ENCODE peak calls at places on chromosomes 13 and 19, in ten cellular contexts. J is endodermal cell; E is AG04450; R is effector memory CD4-positive, alpha-beta T cell; M is RWPE2; O is left lung; V is heart left ventricle; B is upper lobe of right lung; W is body of pancreas; G is heart right ventricle. I is an unnamed sample.

GRCh38 chr19:46571495-46571894 is 29.6 kb upstream of the CALM3 start:
- DNase-seq in J (peak; percentile 92), E (no peak), R (no peak), M (no peak), O (no peak), V (no peak), B (no peak), W (peak; percentile 11), G (no peak), I (peak; percentile 73)

GRCh38 chr19:2259331-2259730 is 3.1 kb upstream of the JSRP1 start:
- DNase-seq in J (no peak), E (no peak), R (no peak), M (no peak), O (no peak), V (no peak), B (no peak), W (no peak), G (no peak), I (no peak)

GRCh38 chr13:51856027-51856736 is 5.6 kb upstream of the CCDC70 start:
- DNase-seq in J (no peak), E (no peak), R (no peak), M (no peak), O (no peak), V (no peak), B (no peak), W (no peak), G (no peak), I (no peak)

GRCh38 chr19:47520343-47520806 is 5.5 kb upstream of the NAPA start:
- DNase-seq in J (no peak), E (no peak), R (no peak), M (no peak), O (no peak), V (no peak), B (no peak), W (no peak), G (no peak), I (no peak)

GRCh38 chr19:36041831-36042230 is 9.2 kb upstream of the CLIP3 start:
- DNase-seq in J (no peak), E (peak; percentile 59), R (no peak), M (no peak), O (no peak), V (no peak), B (no peak), W (peak; percentile 16), G (no peak), I (no peak)

GRCh38 chr13:97967948-97968347 is 14.5 kb downstream of the IPO5 start:
- DNase-seq in J (no peak), E (no peak), R (no peak), M (no peak), O (no peak), V (peak; percentile 20), B (no peak), W (no peak), G (peak; percentile 9), I (no peak)

GRCh38 chr13:113151745-113152707 is 6.4 kb upstream of the PROZ start:
- DNase-seq in J (peak; percentile 65), E (peak; percentile 24), R (no peak), M (no peak), O (no peak), V (no peak), B (no peak), W (no peak), G (no peak), I (no peak)

GRCh38 chr19:49339364-49340068 is 4.3 kb downstream of the CD37 start:
- DNase-seq in J (peak; percentile 96), E (peak; percentile 32), R (no peak), M (peak; percentile 90), O (peak; percentile 88), V (peak; percentile 91), B (peak; percentile 92), W (peak; percentile 93), G (peak; percentile 91), I (no peak)

GRCh38 chr19:16457954-16458331 is 13.8 kb downstream of the EPS15L1 start:
- DNase-seq in J (no peak), E (no peak), R (no peak), M (no peak), O (no peak), V (no peak), B (no peak), W (no peak), G (no peak), I (no peak)

GRCh38 chr19:16456652-16457194 is 15.0 kb downstream of the EPS15L1 start:
- DNase-seq in J (no peak), E (no peak), R (no peak), M (no peak), O (no peak), V (no peak), B (no peak), W (no peak), G (no peak), I (no peak)

GRCh38 chr19:16457195-16457953 is 14.4 kb downstream of the EPS15L1 start:
- DNase-seq in J (peak; percentile 67), E (no peak), R (no peak), M (no peak), O (no peak), V (peak; percentile 43), B (no peak), W (peak; percentile 20), G (peak; percentile 38), I (no peak)

GRCh38 chr19:16454519-16454918 is 17.3 kb downstream of the EPS15L1 start:
- DNase-seq in J (peak; percentile 43), E (no peak), R (no peak), M (no peak), O (no peak), V (no peak), B (no peak), W (no peak), G (peak; percentile 26), I (no peak)

DNA sequence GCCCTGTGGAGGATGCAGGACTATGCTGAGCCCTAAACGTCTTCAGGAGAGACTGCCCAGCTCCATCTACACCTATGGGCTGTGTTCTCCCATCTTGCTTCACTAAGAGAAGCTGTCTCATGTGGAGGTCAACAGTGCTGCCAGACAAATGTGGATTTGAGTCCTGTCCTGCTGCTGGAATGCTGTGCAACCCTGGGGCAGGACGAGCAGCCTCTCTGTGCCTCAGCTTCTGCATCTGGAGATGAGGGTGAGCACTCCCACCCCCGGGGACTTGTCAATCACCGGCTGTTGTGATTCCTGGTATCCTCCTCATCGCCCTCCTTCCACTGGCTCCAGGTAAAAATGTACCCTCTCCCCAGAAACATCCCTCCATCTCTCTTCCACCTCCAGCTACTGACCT is 16.3 kb downstream of the EPS15L1 start:
- DNase-seq in J (peak; percentile 34), E (no peak), R (no peak), M (no peak), O (no peak), V (no peak), B (no peak), W (no peak), G (no peak), I (no peak)
- H3K27ac ChIP-seq in J (no peak overlapping the region), E (no peak overlapping the region), R (no peak overlapping the region), M (no peak overlapping the region), O (no peak overlapping the region), V (no peak overlapping the region), B (no peak overlapping the region), W (no peak overlapping the region), G (no peak overlapping the region), I (no peak overlapping the region)

DNA sequence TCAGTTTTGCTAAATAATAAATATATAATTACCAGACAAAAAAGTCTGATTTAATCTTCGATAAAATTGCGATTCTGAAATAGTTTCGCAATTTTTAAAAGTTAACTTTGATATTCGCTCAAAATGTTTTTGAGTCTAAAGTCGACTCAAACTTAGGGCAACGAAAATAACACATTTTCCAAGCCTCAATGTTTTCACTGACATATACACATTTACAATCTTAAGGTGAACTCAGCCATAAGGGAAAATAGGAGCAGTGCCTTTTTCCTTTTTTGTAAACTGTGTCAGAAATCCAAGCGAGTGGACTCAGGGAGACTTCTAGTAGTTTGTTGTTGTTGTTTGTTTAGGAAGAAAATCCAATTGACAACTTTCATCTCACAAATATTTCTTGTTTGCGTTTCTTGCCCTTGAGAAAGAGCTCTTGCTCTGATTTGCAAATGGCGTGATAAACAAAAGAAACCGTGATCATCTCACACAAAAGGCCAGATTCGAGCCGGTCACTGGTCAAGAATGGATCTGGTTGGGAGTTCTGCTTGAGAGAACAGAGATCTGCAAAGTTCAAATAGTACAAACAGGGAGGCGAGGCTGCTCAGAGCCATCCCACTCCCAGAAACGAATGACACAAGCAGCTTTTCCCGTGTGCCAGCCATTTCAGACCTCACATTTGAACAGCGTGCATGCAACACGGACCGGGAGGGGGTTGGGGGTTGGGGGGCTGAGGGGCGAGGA is 2.1 kb downstream of the SOX21 start:
- DNase-seq in J (no peak), E (no peak), R (no peak), M (no peak), O (no peak), V (no peak), B (no peak), W (no peak), G (no peak), I (no peak)
- H3K27ac ChIP-seq in J (peak overlapping the region; percentile 5), E (no peak overlapping the region), R (no peak overlapping the region), M (no peak overlapping the region), O (no peak overlapping the region), V (no peak overlapping the region), B (no peak overlapping the region), W (no peak overlapping the region), G (no peak overlapping the region), I (no peak overlapping the region)

DNA sequence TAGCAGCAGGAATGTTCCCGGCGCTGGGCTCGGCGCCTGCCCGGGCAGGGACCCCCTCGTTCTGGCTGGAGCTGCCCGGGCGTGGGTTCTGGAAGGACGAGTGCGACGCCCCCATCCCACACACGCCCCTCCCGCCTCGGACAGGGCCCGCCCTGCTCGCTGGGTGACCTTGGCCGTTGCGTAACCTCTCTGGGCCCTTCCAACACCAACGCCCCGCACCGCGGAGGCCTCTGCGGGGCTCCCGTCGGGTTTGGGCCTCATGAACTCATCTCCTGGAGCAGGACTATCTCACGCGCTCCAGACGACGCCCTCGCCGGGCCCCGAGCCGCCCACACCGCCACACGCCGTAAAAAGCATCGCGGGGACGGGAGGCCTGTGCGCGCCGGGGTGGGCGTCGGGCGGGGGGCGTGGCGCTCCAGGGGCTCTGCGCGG is 10.4 kb downstream of the PALM start:
- DNase-seq in J (no peak), E (no peak), R (no peak), M (no peak), O (no peak), V (no peak), B (no peak), W (peak; percentile 37), G (no peak), I (no peak)
- H3K27ac ChIP-seq in J (peak overlapping the region; percentile 78), E (no peak overlapping the region), R (no peak overlapping the region), M (no peak overlapping the region), O (no peak overlapping the region), V (peak overlapping the region; percentile 4), B (peak overlapping the region; percentile 65), W (no peak overlapping the region), G (peak overlapping the region; percentile 63), I (no peak overlapping the region)

GRCh38 chr13:28245465-28245864 is 107.1 kb downstream of the PAN3 start:
- DNase-seq in J (no peak), E (no peak), R (no peak), M (no peak), O (no peak), V (no peak), B (no peak), W (no peak), G (no peak), I (no peak)

GRCh38 chr13:28248080-28248479 is 109.7 kb downstream of the PAN3 start:
- DNase-seq in J (no peak), E (no peak), R (no peak), M (no peak), O (no peak), V (no peak), B (no peak), W (no peak), G (no peak), I (no peak)

GRCh38 chr13:28251462-28251861 is 113.1 kb downstream of the PAN3 start:
- DNase-seq in J (no peak), E (no peak), R (no peak), M (no peak), O (no peak), V (no peak), B (no peak), W (no peak), G (no peak), I (no peak)

GRCh38 chr13:28250542-28250941 is 112.2 kb downstream of the PAN3 start:
- DNase-seq in J (no peak), E (no peak), R (no peak), M (no peak), O (no peak), V (no peak), B (no peak), W (no peak), G (no peak), I (no peak)

DNA sequence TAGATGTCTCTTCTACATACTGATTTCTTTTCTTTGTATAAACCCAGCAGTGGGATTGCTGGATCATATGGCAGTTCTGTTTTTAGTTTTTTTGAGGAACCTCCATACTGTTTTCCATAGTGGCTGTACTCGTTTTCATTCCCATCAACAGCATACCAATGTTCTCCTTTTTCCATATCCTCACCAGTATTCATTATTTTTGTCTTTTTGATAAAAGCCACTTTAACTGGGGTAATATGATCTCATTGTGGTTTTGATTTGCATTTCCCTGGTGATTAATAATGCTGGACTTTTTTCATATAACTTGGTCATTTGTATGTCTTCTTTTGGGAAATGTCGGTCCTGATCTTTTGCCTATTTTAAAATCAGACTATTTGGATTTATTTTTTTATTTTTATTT is 108.5 kb downstream of the PAN3 start:
- DNase-seq in J (no peak), E (no peak), R (no peak), M (no peak), O (no peak), V (no peak), B (no peak), W (no peak), G (no peak), I (no peak)
- H3K27ac ChIP-seq in J (no peak overlapping the region), E (no peak overlapping the region), R (no peak overlapping the region), M (no peak overlapping the region), O (no peak overlapping the region), V (no peak overlapping the region), B (no peak overlapping the region), W (no peak overlapping the region), G (no peak overlapping the region), I (no peak overlapping the region)